ENCODE peak calls at places on chromosomes 3 and 15, in five cellular contexts. One of them, this sample, is unnamed.

GRCh38 chr3:54950391-54951003 is 22.6 kb upstream of the LRTM1 start:
- DNase-seq in neuronal stem cell: no peak
- DNase-seq in fibroblast of lung: no peak
- DNase-seq in mesendoderm: no peak
- DNase-seq in kidney: no peak
- DNase-seq in this sample: no peak

GRCh38 chr3:184815046-184815930 is 3.3 kb downstream of the VPS8 start:
- DNase-seq in mesendoderm: no peak
- DNase-seq in neuronal stem cell: no peak
- DNase-seq in kidney: no peak
- DNase-seq in fibroblast of lung: peak
- DNase-seq in this sample: no peak

GRCh38 chr3:50010959-50011358 is 71.0 kb downstream of the RBM6 start:
- DNase-seq in kidney: no peak
- DNase-seq in fibroblast of lung: peak
- DNase-seq in neuronal stem cell: no peak
- DNase-seq in mesendoderm: peak
- DNase-seq in this sample: no peak

GRCh38 chr3:185517387-185517786 is 18.6 kb upstream of the TMEM41A start:
- DNase-seq in kidney: no peak
- DNase-seq in neuronal stem cell: no peak
- DNase-seq in mesendoderm: no peak
- DNase-seq in fibroblast of lung: no peak
- DNase-seq in this sample: no peak

GRCh38 chr3:193040836-193041672 is 123.4 kb upstream of the MB21D2 start:
- DNase-seq in neuronal stem cell: peak
- DNase-seq in fibroblast of lung: peak
- DNase-seq in mesendoderm: peak
- DNase-seq in kidney: no peak
- DNase-seq in this sample: no peak

GRCh38 chr15:90286678-90287077 is 21.2 kb downstream of the NGRN start:
- DNase-seq in kidney: no peak
- DNase-seq in mesendoderm: peak
- DNase-seq in neuronal stem cell: no peak
- DNase-seq in fibroblast of lung: peak
- DNase-seq in this sample: no peak

GRCh38 chr15:42133892-42134502 is 22.4 kb downstream of the PLA2G4F start:
- DNase-seq in kidney: no peak
- DNase-seq in neuronal stem cell: no peak
- DNase-seq in fibroblast of lung: peak
- DNase-seq in mesendoderm: peak
- DNase-seq in this sample: peak

GRCh38 chr3:14514323-14514720 is 25.8 kb downstream of the GRIP2 start:
- DNase-seq in fibroblast of lung: no peak
- DNase-seq in kidney: no peak
- DNase-seq in mesendoderm: no peak
- DNase-seq in neuronal stem cell: no peak
- DNase-seq in this sample: peak

GRCh38 chr15:40235201-40235890 is 3.5 kb upstream of the PAK6 start:
- DNase-seq in fibroblast of lung: no peak
- DNase-seq in mesendoderm: peak
- DNase-seq in neuronal stem cell: no peak
- DNase-seq in kidney: no peak
- DNase-seq in this sample: no peak

GRCh38 chr3:195916291-195916690 is 7.9 kb upstream of the TNK2 start:
- DNase-seq in neuronal stem cell: no peak
- DNase-seq in fibroblast of lung: no peak
- DNase-seq in mesendoderm: no peak
- DNase-seq in kidney: no peak
- DNase-seq in this sample: no peak

GRCh38 chr15:25088261-25088790 is 133.5 kb downstream of the SNRPN start:
- DNase-seq in mesendoderm: no peak
- DNase-seq in kidney: no peak
- DNase-seq in fibroblast of lung: no peak
- DNase-seq in neuronal stem cell: no peak
- DNase-seq in this sample: no peak

GRCh38 chr3:124281453-124282316 is 289.8 kb upstream of the ROPN1 start:
- DNase-seq in mesendoderm: peak
- DNase-seq in neuronal stem cell: no peak
- DNase-seq in fibroblast of lung: peak
- DNase-seq in kidney: no peak
- DNase-seq in this sample: no peak

GRCh38 chr3:23442598-23443383 is 239.7 kb downstream of the UBE2E2 start:
- DNase-seq in mesendoderm: peak
- DNase-seq in fibroblast of lung: peak
- DNase-seq in neuronal stem cell: no peak
- DNase-seq in kidney: no peak
- DNase-seq in this sample: no peak

This sample was measured in RWPE2.